ENCODE peak calls at places on chromosomes 3 and 15, in five cellular contexts. One of them, this sample, is unnamed.
A peak's percentile ranks its signal among the peaks of the same experiment; 100 is the strongest.

GRCh38 chr3:33915796-33916589 is 117.6 kb downstream of the PDCD6IP start:
- DNase-seq in stomach: no peak
- DNase-seq in tibial nerve: no peak
- DNase-seq in A549: peak; percentile 69
- DNase-seq in ovary: no peak
- DNase-seq in this sample: no peak

GRCh38 chr3:22372292-22372949 is 621.4 kb upstream of the ZNF385D start:
- DNase-seq in stomach: no peak
- DNase-seq in tibial nerve: peak; percentile 11
- DNase-seq in A549: no peak
- DNase-seq in ovary: peak; percentile 13
- DNase-seq in this sample: no peak

GRCh38 chr3:3127432-3128010 is 781 bp downstream of the TRNT1 start:
- DNase-seq in stomach: no peak
- DNase-seq in tibial nerve: no peak
- DNase-seq in A549: peak; percentile 19
- DNase-seq in ovary: no peak
- DNase-seq in this sample: no peak

GRCh38 chr3:47266709-47267489 is 15.7 kb downstream of the KIF9 start:
- DNase-seq in stomach: peak; percentile 69
- DNase-seq in tibial nerve: peak; percentile 69
- DNase-seq in A549: peak; percentile 26
- DNase-seq in ovary: peak; percentile 76
- DNase-seq in this sample: peak; percentile 63

GRCh38 chr3:147298511-147298982 is 107.8 kb downstream of the ZIC4 start:
- DNase-seq in stomach: no peak
- DNase-seq in tibial nerve: no peak
- DNase-seq in A549: peak; percentile 72
- DNase-seq in ovary: no peak
- DNase-seq in this sample: no peak

GRCh38 chr3:159872374-159873109 is 116.1 kb upstream of the IL12A start:
- DNase-seq in stomach: no peak
- DNase-seq in tibial nerve: no peak
- DNase-seq in A549: peak; percentile 83
- DNase-seq in ovary: no peak
- DNase-seq in this sample: no peak

GRCh38 chr3:186871403-186871924 is 29.0 kb downstream of the ADIPOQ start:
- DNase-seq in stomach: no peak
- DNase-seq in tibial nerve: no peak
- DNase-seq in A549: no peak
- DNase-seq in ovary: no peak
- DNase-seq in this sample: no peak

GRCh38 chr3:42515391-42515916 is 13.0 kb downstream of the VIPR1 start:
- DNase-seq in stomach: peak; percentile 56
- DNase-seq in tibial nerve: no peak
- DNase-seq in A549: no peak
- DNase-seq in ovary: no peak
- DNase-seq in this sample: peak; percentile 78

GRCh38 chr3:15405448-15406050 is 21.8 kb downstream of the METTL6 start:
- DNase-seq in stomach: no peak
- DNase-seq in tibial nerve: no peak
- DNase-seq in A549: peak; percentile 69
- DNase-seq in ovary: no peak
- DNase-seq in this sample: no peak

GRCh38 chr3:160673188-160673587 is 3.8 kb upstream of the ARL14 start:
- DNase-seq in stomach: no peak
- DNase-seq in tibial nerve: no peak
- DNase-seq in A549: peak; percentile 29
- DNase-seq in ovary: no peak
- DNase-seq in this sample: no peak

GRCh38 chr3:8301977-8302589 is 199.5 kb upstream of the LMCD1 start:
- DNase-seq in stomach: no peak
- DNase-seq in tibial nerve: no peak
- DNase-seq in A549: peak; percentile 61
- DNase-seq in ovary: no peak
- DNase-seq in this sample: no peak

GRCh38 chr3:5250467-5251195 is 63.1 kb downstream of the EDEM1 start:
- DNase-seq in stomach: peak; percentile 41
- DNase-seq in tibial nerve: no peak
- DNase-seq in A549: peak; percentile 33
- DNase-seq in ovary: no peak
- DNase-seq in this sample: peak; percentile 15

GRCh38 chr3:100627491-100627890 is 18.1 kb downstream of the ADGRG7 start:
- DNase-seq in stomach: no peak
- DNase-seq in tibial nerve: no peak
- DNase-seq in A549: no peak
- DNase-seq in ovary: no peak
- DNase-seq in this sample: no peak

GRCh38 chr15:88621789-88622604 is 857 bp downstream of the AEN start:
- DNase-seq in stomach: no peak
- DNase-seq in tibial nerve: no peak
- DNase-seq in A549: peak; percentile 45
- DNase-seq in ovary: no peak
- DNase-seq in this sample: peak; percentile 52

GRCh38 chr3:57570878-57571277 is 14.8 kb downstream of the PDE12 start:
- DNase-seq in stomach: no peak
- DNase-seq in tibial nerve: no peak
- DNase-seq in A549: no peak
- DNase-seq in ovary: no peak
- DNase-seq in this sample: no peak

GRCh38 chr15:38795471-38796245 is 231.0 kb upstream of the RASGRP1 start:
- DNase-seq in stomach: no peak
- DNase-seq in tibial nerve: no peak
- DNase-seq in A549: no peak
- DNase-seq in ovary: no peak
- DNase-seq in this sample: no peak

GRCh38 chr3:51860703-51861665 is at the start of gene IQCF2:
- DNase-seq in stomach: no peak
- DNase-seq in tibial nerve: no peak
- DNase-seq in A549: no peak
- DNase-seq in ovary: no peak
- DNase-seq in this sample: no peak

GRCh38 chr3:45579251-45579650 is 15.3 kb upstream of the LIMD1 start:
- DNase-seq in stomach: no peak
- DNase-seq in tibial nerve: no peak
- DNase-seq in A549: no peak
- DNase-seq in ovary: no peak
- DNase-seq in this sample: no peak

GRCh38 chr15:83275412-83275811 is 9.1 kb downstream of the BNC1 start:
- DNase-seq in stomach: no peak
- DNase-seq in tibial nerve: no peak
- DNase-seq in A549: peak; percentile 20
- DNase-seq in ovary: no peak
- DNase-seq in this sample: no peak

GRCh38 chr3:193605876-193606275 is 12.9 kb downstream of the OPA1 start:
- DNase-seq in stomach: peak; percentile 55
- DNase-seq in tibial nerve: no peak
- DNase-seq in A549: peak; percentile 71
- DNase-seq in ovary: no peak
- DNase-seq in this sample: peak; percentile 55

GRCh38 chr3:124373524-124373923 is 356.7 kb upstream of the UMPS start:
- DNase-seq in stomach: no peak
- DNase-seq in tibial nerve: no peak
- DNase-seq in A549: no peak
- DNase-seq in ovary: no peak
- DNase-seq in this sample: no peak

GRCh38 chr3:171028025-171028778 is 1.7 kb upstream of the SLC2A2 start:
- DNase-seq in stomach: peak; percentile 43
- DNase-seq in tibial nerve: no peak
- DNase-seq in A549: no peak
- DNase-seq in ovary: peak; percentile 65
- DNase-seq in this sample: peak; percentile 21

GRCh38 chr3:62669161-62669560 is 206.1 kb downstream of the CADPS start:
- DNase-seq in stomach: no peak
- DNase-seq in tibial nerve: no peak
- DNase-seq in A549: no peak
- DNase-seq in ovary: no peak
- DNase-seq in this sample: no peak

GRCh38 chr3:10445561-10445960 is 59.8 kb downstream of the ATP2B2 start:
- DNase-seq in stomach: no peak
- DNase-seq in tibial nerve: no peak
- DNase-seq in A549: no peak
- DNase-seq in ovary: no peak
- DNase-seq in this sample: no peak

GRCh38 chr3:62961874-62962556 is 86.8 kb upstream of the CADPS start:
- DNase-seq in stomach: no peak
- DNase-seq in tibial nerve: no peak
- DNase-seq in A549: no peak
- DNase-seq in ovary: no peak
- DNase-seq in this sample: no peak

GRCh38 chr3:196111939-196112386 is 30.1 kb upstream of the TFRC start:
- DNase-seq in stomach: no peak
- DNase-seq in tibial nerve: no peak
- DNase-seq in A549: no peak
- DNase-seq in ovary: no peak
- DNase-seq in this sample: no peak

GRCh38 chr3:174440350-174440716 is 418.8 kb upstream of the NAALADL2 start:
- DNase-seq in stomach: no peak
- DNase-seq in tibial nerve: no peak
- DNase-seq in A549: no peak
- DNase-seq in ovary: peak; percentile 46
- DNase-seq in this sample: peak; percentile 16

GRCh38 chr3:72245183-72245811 is 460.3 kb upstream of the PROK2 start:
- DNase-seq in stomach: peak; percentile 66
- DNase-seq in tibial nerve: no peak
- DNase-seq in A549: no peak
- DNase-seq in ovary: peak; percentile 42
- DNase-seq in this sample: no peak

GRCh38 chr15:42060797-42061196 is 33.6 kb downstream of the PLA2G4D start:
- DNase-seq in stomach: peak; percentile 71
- DNase-seq in tibial nerve: no peak
- DNase-seq in A549: no peak
- DNase-seq in ovary: no peak
- DNase-seq in this sample: no peak

GRCh38 chr15:76197703-76198455 is 113.4 kb downstream of the ETFA start:
- DNase-seq in stomach: peak; percentile 69
- DNase-seq in tibial nerve: no peak
- DNase-seq in A549: no peak
- DNase-seq in ovary: no peak
- DNase-seq in this sample: peak; percentile 39

GRCh38 chr3:24845524-24846155 is 351.0 kb upstream of the THRB start:
- DNase-seq in stomach: no peak
- DNase-seq in tibial nerve: no peak
- DNase-seq in A549: no peak
- DNase-seq in ovary: no peak
- DNase-seq in this sample: no peak

GRCh38 chr3:56720836-56721235 is 37.8 kb upstream of the TASOR start:
- DNase-seq in stomach: no peak
- DNase-seq in tibial nerve: no peak
- DNase-seq in A549: no peak
- DNase-seq in ovary: no peak
- DNase-seq in this sample: no peak

GRCh38 chr3:173502983-173503568 is 105.5 kb downstream of the NLGN1 start:
- DNase-seq in stomach: no peak
- DNase-seq in tibial nerve: no peak
- DNase-seq in A549: no peak
- DNase-seq in ovary: no peak
- DNase-seq in this sample: no peak

GRCh38 chr15:59699810-59700431 is 10.8 kb upstream of the BNIP2 start:
- DNase-seq in stomach: no peak
- DNase-seq in tibial nerve: no peak
- DNase-seq in A549: peak; percentile 42
- DNase-seq in ovary: no peak
- DNase-seq in this sample: no peak

GRCh38 chr3:30521156-30521555 is 85.2 kb upstream of the TGFBR2 start:
- DNase-seq in stomach: no peak
- DNase-seq in tibial nerve: no peak
- DNase-seq in A549: no peak
- DNase-seq in ovary: no peak
- DNase-seq in this sample: no peak

GRCh38 chr3:30518872-30519271 is 87.5 kb upstream of the TGFBR2 start:
- DNase-seq in stomach: no peak
- DNase-seq in tibial nerve: no peak
- DNase-seq in A549: no peak
- DNase-seq in ovary: no peak
- DNase-seq in this sample: no peak

GRCh38 chr3:30516238-30516637 is 90.2 kb upstream of the TGFBR2 start:
- DNase-seq in stomach: no peak
- DNase-seq in tibial nerve: no peak
- DNase-seq in A549: no peak
- DNase-seq in ovary: no peak
- DNase-seq in this sample: no peak

GRCh38 chr3:30520695-30521094 is 85.7 kb upstream of the TGFBR2 start:
- DNase-seq in stomach: no peak
- DNase-seq in tibial nerve: no peak
- DNase-seq in A549: no peak
- DNase-seq in ovary: no peak
- DNase-seq in this sample: no peak

DNA sequence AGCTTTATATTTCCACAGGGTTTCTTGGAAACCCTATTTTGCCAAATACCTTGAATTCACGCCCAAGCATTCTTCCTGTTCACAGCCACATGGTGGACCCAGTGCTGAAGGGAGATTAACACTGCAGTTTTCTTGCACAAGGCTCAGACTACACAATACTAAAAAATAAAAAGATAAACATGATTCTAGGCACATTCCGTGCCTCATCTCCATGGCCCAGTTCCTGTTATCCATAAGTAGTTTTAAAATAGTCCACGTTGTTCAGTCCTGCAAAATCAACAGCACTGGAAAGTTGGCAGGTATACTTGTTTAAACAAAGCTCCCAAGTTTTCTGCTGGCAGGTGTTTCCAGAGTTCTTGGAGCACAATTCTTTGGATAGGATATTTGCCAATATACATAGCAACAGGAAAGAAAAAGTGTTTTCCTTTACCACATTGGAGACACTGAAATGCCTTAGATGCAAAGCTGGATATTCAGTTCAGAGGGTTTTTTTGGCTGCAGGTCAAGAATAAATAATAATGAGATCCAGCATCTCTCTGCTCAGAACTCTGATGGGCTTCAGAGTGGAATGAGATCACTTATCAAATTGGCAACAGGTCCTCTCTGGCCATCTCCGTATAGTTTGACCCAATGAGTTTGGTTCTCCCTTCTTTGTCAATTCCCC is 88.1 kb upstream of the TGFBR2 start:
- DNase-seq in stomach: peak; percentile 61
- DNase-seq in tibial nerve: peak; percentile 39
- DNase-seq in A549: peak; percentile 75
- DNase-seq in ovary: peak; percentile 26
- DNase-seq in this sample: peak; percentile 19
- TF ChIP-seq EP300 in stomach: peak; percentile 5
- TF ChIP-seq EP300 in tibial nerve: peak; percentile 96
- TF ChIP-seq EP300 in A549: no peak
- TF ChIP-seq EP300 in ovary: peak; percentile 75
- TF ChIP-seq EP300 in this sample: peak; percentile 54

GRCh38 chr3:69541059-69541471 is 155.2 kb upstream of the FRMD4B start:
- DNase-seq in stomach: no peak
- DNase-seq in tibial nerve: no peak
- DNase-seq in A549: no peak
- DNase-seq in ovary: peak; percentile 16
- DNase-seq in this sample: no peak
- H3K4me3 ChIP-seq in stomach: peak overlapping the region; percentile 55
- H3K4me3 ChIP-seq in tibial nerve: peak overlapping the region; percentile 74
- H3K4me3 ChIP-seq in A549: no peak overlapping the region
- H3K4me3 ChIP-seq in ovary: no peak overlapping the region
- H3K4me3 ChIP-seq in this sample: no peak overlapping the region

GRCh38 chr3:177934001-177934891 is 602.0 kb upstream of the KCNMB2 start:
- DNase-seq in stomach: no peak
- DNase-seq in tibial nerve: no peak
- DNase-seq in A549: peak; percentile 57
- DNase-seq in ovary: no peak
- DNase-seq in this sample: no peak
- TF ChIP-seq EP300 in stomach: no peak
- TF ChIP-seq EP300 in tibial nerve: no peak
- TF ChIP-seq EP300 in A549: peak; percentile 44
- TF ChIP-seq EP300 in ovary: no peak
- TF ChIP-seq EP300 in this sample: no peak

GRCh38 chr3:88230638-88231037 is 80.9 kb downstream of the C3orf38 start:
- DNase-seq in stomach: no peak
- DNase-seq in tibial nerve: no peak
- DNase-seq in A549: no peak
- DNase-seq in ovary: no peak
- DNase-seq in this sample: no peak
- H3K4me3 ChIP-seq in stomach: no peak overlapping the region
- H3K4me3 ChIP-seq in tibial nerve: no peak overlapping the region
- H3K4me3 ChIP-seq in A549: no peak overlapping the region
- H3K4me3 ChIP-seq in ovary: no peak overlapping the region
- H3K4me3 ChIP-seq in this sample: no peak overlapping the region

This sample was measured in transverse colon.